ENCODE peak calls at places on chromosomes 2 and 18, in ten cellular contexts. One of them, this sample, is unnamed.
A peak's percentile ranks its signal among the peaks of the same experiment; 100 is the strongest.

GRCh38 chr18:77765468-77765867 is 515.8 kb downstream of the GALR1 start:
- DNase-seq in GM23338: peak; percentile 29
- DNase-seq in NCI-H2081: peak; percentile 82
- DNase-seq in frontal cortex: peak; percentile 30
- DNase-seq in left cardiac atrium: no peak
- DNase-seq in ELR: peak; percentile 0
- DNase-seq in HuH-7: peak; percentile 28
- DNase-seq in lower lobe of right lung: no peak
- DNase-seq in RPMI7951: peak; percentile 10
- DNase-seq in colonic mucosa: no peak
- DNase-seq in this sample: peak; percentile 70

GRCh38 chr2:70104231-70105111 is 17.2 kb downstream of the PCBP1 start:
- DNase-seq in frontal cortex: no peak
- DNase-seq in GM23338: peak; percentile 67
- DNase-seq in lower lobe of right lung: no peak
- DNase-seq in RPMI7951: peak; percentile 72
- DNase-seq in left cardiac atrium: no peak
- DNase-seq in colonic mucosa: no peak
- DNase-seq in HuH-7: peak; percentile 86
- DNase-seq in NCI-H2081: no peak
- DNase-seq in ELR: peak; percentile 55
- DNase-seq in this sample: peak; percentile 32

GRCh38 chr2:241087420-241088268 is 14.4 kb downstream of the MTERF4 start:
- DNase-seq in frontal cortex: no peak
- DNase-seq in RPMI7951: no peak
- DNase-seq in colonic mucosa: no peak
- DNase-seq in HuH-7: no peak
- DNase-seq in ELR: no peak
- DNase-seq in GM23338: no peak
- DNase-seq in NCI-H2081: no peak
- DNase-seq in lower lobe of right lung: no peak
- DNase-seq in left cardiac atrium: no peak
- DNase-seq in this sample: no peak

GRCh38 chr2:233062447-233062842 is 2.3 kb downstream of the INPP5D start:
- DNase-seq in left cardiac atrium: no peak
- DNase-seq in NCI-H2081: no peak
- DNase-seq in lower lobe of right lung: no peak
- DNase-seq in HuH-7: no peak
- DNase-seq in RPMI7951: no peak
- DNase-seq in ELR: no peak
- DNase-seq in colonic mucosa: no peak
- DNase-seq in GM23338: no peak
- DNase-seq in frontal cortex: no peak
- DNase-seq in this sample: no peak

GRCh38 chr18:57438669-57439616 is 3.8 kb downstream of the ONECUT2 start:
- DNase-seq in lower lobe of right lung: no peak
- DNase-seq in NCI-H2081: peak; percentile 40
- DNase-seq in frontal cortex: no peak
- DNase-seq in left cardiac atrium: no peak
- DNase-seq in HuH-7: peak; percentile 36
- DNase-seq in RPMI7951: no peak
- DNase-seq in colonic mucosa: no peak
- DNase-seq in ELR: no peak
- DNase-seq in GM23338: peak; percentile 12
- DNase-seq in this sample: no peak

GRCh38 chr2:29725610-29726009 is 195.8 kb downstream of the ALK start:
- DNase-seq in HuH-7: no peak
- DNase-seq in ELR: no peak
- DNase-seq in frontal cortex: no peak
- DNase-seq in lower lobe of right lung: no peak
- DNase-seq in NCI-H2081: no peak
- DNase-seq in left cardiac atrium: no peak
- DNase-seq in GM23338: no peak
- DNase-seq in colonic mucosa: no peak
- DNase-seq in RPMI7951: no peak
- DNase-seq in this sample: no peak

GRCh38 chr2:46363535-46364170 is 66.4 kb downstream of the EPAS1 start:
- DNase-seq in ELR: peak; percentile 80
- DNase-seq in colonic mucosa: no peak
- DNase-seq in frontal cortex: no peak
- DNase-seq in NCI-H2081: no peak
- DNase-seq in left cardiac atrium: no peak
- DNase-seq in RPMI7951: peak; percentile 69
- DNase-seq in HuH-7: no peak
- DNase-seq in lower lobe of right lung: no peak
- DNase-seq in GM23338: no peak
- DNase-seq in this sample: peak; percentile 15

GRCh38 chr2:183242937-183243336 is 118.7 kb downstream of the NUP35 start:
- DNase-seq in left cardiac atrium: no peak
- DNase-seq in RPMI7951: peak; percentile 66
- DNase-seq in GM23338: no peak
- DNase-seq in ELR: peak; percentile 57
- DNase-seq in NCI-H2081: peak; percentile 41
- DNase-seq in lower lobe of right lung: no peak
- DNase-seq in HuH-7: no peak
- DNase-seq in frontal cortex: no peak
- DNase-seq in colonic mucosa: no peak
- DNase-seq in this sample: peak; percentile 12

GRCh38 chr2:10305715-10306114 is 3.0 kb downstream of the HPCAL1 start:
- DNase-seq in colonic mucosa: no peak
- DNase-seq in NCI-H2081: no peak
- DNase-seq in ELR: peak; percentile 35
- DNase-seq in HuH-7: peak; percentile 47
- DNase-seq in frontal cortex: no peak
- DNase-seq in RPMI7951: peak; percentile 39
- DNase-seq in left cardiac atrium: no peak
- DNase-seq in GM23338: peak; percentile 63
- DNase-seq in lower lobe of right lung: no peak
- DNase-seq in this sample: peak; percentile 59

GRCh38 chr2:41151746-41152145 is 699.9 kb upstream of the SLC8A1 start:
- DNase-seq in colonic mucosa: no peak
- DNase-seq in left cardiac atrium: no peak
- DNase-seq in NCI-H2081: no peak
- DNase-seq in HuH-7: no peak
- DNase-seq in GM23338: no peak
- DNase-seq in frontal cortex: no peak
- DNase-seq in RPMI7951: no peak
- DNase-seq in ELR: peak; percentile 49
- DNase-seq in lower lobe of right lung: no peak
- DNase-seq in this sample: no peak

GRCh38 chr2:216490061-216490460 is 8.6 kb upstream of the RPL37A start:
- DNase-seq in left cardiac atrium: no peak
- DNase-seq in ELR: peak; percentile 81
- DNase-seq in frontal cortex: no peak
- DNase-seq in colonic mucosa: no peak
- DNase-seq in HuH-7: no peak
- DNase-seq in RPMI7951: peak; percentile 71
- DNase-seq in lower lobe of right lung: no peak
- DNase-seq in NCI-H2081: no peak
- DNase-seq in GM23338: no peak
- DNase-seq in this sample: peak; percentile 47

GRCh38 chr18:5021558-5021957 is 175.5 kb downstream of the AKAIN1 start:
- DNase-seq in colonic mucosa: no peak
- DNase-seq in left cardiac atrium: no peak
- DNase-seq in frontal cortex: no peak
- DNase-seq in NCI-H2081: no peak
- DNase-seq in HuH-7: no peak
- DNase-seq in RPMI7951: no peak
- DNase-seq in ELR: no peak
- DNase-seq in lower lobe of right lung: no peak
- DNase-seq in GM23338: no peak
- DNase-seq in this sample: no peak

GRCh38 chr2:240999001-240999791 is 778 bp downstream of the SNED1 start:
- DNase-seq in left cardiac atrium: peak; percentile 50
- DNase-seq in GM23338: peak; percentile 53
- DNase-seq in frontal cortex: no peak
- DNase-seq in RPMI7951: no peak
- DNase-seq in lower lobe of right lung: peak; percentile 57
- DNase-seq in HuH-7: no peak
- DNase-seq in ELR: no peak
- DNase-seq in NCI-H2081: no peak
- DNase-seq in colonic mucosa: peak; percentile 27
- DNase-seq in this sample: peak; percentile 5

GRCh38 chr2:21356076-21356856 is 232.5 kb downstream of the TDRD15 start:
- DNase-seq in RPMI7951: no peak
- DNase-seq in lower lobe of right lung: no peak
- DNase-seq in ELR: no peak
- DNase-seq in HuH-7: no peak
- DNase-seq in left cardiac atrium: no peak
- DNase-seq in NCI-H2081: no peak
- DNase-seq in GM23338: no peak
- DNase-seq in frontal cortex: no peak
- DNase-seq in colonic mucosa: no peak
- DNase-seq in this sample: no peak

GRCh38 chr2:200863655-200864205 is 728 bp downstream of the CLK1 start:
- DNase-seq in colonic mucosa: peak; percentile 33
- DNase-seq in left cardiac atrium: no peak
- DNase-seq in frontal cortex: no peak
- DNase-seq in GM23338: no peak
- DNase-seq in ELR: peak; percentile 40
- DNase-seq in RPMI7951: no peak
- DNase-seq in NCI-H2081: peak; percentile 44
- DNase-seq in HuH-7: no peak
- DNase-seq in lower lobe of right lung: no peak
- DNase-seq in this sample: peak; percentile 19

GRCh38 chr2:199627417-199627816 is 169.7 kb upstream of the SATB2 start:
- DNase-seq in colonic mucosa: no peak
- DNase-seq in HuH-7: no peak
- DNase-seq in NCI-H2081: no peak
- DNase-seq in RPMI7951: no peak
- DNase-seq in lower lobe of right lung: no peak
- DNase-seq in ELR: peak; percentile 24
- DNase-seq in frontal cortex: no peak
- DNase-seq in GM23338: no peak
- DNase-seq in left cardiac atrium: no peak
- DNase-seq in this sample: no peak

GRCh38 chr18:22223263-22223960 is 54.0 kb downstream of the GATA6 start:
- DNase-seq in RPMI7951: peak; percentile 90
- DNase-seq in left cardiac atrium: peak; percentile 93
- DNase-seq in frontal cortex: no peak
- DNase-seq in colonic mucosa: peak; percentile 86
- DNase-seq in lower lobe of right lung: peak; percentile 89
- DNase-seq in NCI-H2081: no peak
- DNase-seq in GM23338: peak; percentile 36
- DNase-seq in HuH-7: no peak
- DNase-seq in ELR: peak; percentile 91
- DNase-seq in this sample: peak; percentile 98

GRCh38 chr2:1162768-1163584 is 212.3 kb downstream of the SNTG2 start:
- DNase-seq in frontal cortex: no peak
- DNase-seq in GM23338: no peak
- DNase-seq in ELR: peak; percentile 24
- DNase-seq in HuH-7: no peak
- DNase-seq in RPMI7951: peak; percentile 41
- DNase-seq in NCI-H2081: peak; percentile 7
- DNase-seq in colonic mucosa: no peak
- DNase-seq in left cardiac atrium: peak; percentile 51
- DNase-seq in lower lobe of right lung: no peak
- DNase-seq in this sample: peak; percentile 79

GRCh38 chr18:79750980-79751571 is 46.7 kb upstream of the KCNG2 start:
- DNase-seq in GM23338: no peak
- DNase-seq in left cardiac atrium: peak; percentile 12
- DNase-seq in lower lobe of right lung: no peak
- DNase-seq in frontal cortex: no peak
- DNase-seq in ELR: no peak
- DNase-seq in RPMI7951: no peak
- DNase-seq in NCI-H2081: no peak
- DNase-seq in HuH-7: no peak
- DNase-seq in colonic mucosa: peak; percentile 87
- DNase-seq in this sample: no peak

GRCh38 chr18:22169889-22170420 is 566 bp downstream of the GATA6 start:
- DNase-seq in RPMI7951: peak; percentile 41
- DNase-seq in ELR: no peak
- DNase-seq in colonic mucosa: no peak
- DNase-seq in lower lobe of right lung: no peak
- DNase-seq in frontal cortex: no peak
- DNase-seq in left cardiac atrium: peak; percentile 56
- DNase-seq in GM23338: peak; percentile 67
- DNase-seq in NCI-H2081: peak; percentile 28
- DNase-seq in HuH-7: no peak
- DNase-seq in this sample: peak; percentile 48

GRCh38 chr2:21270658-21271057 is 146.9 kb downstream of the TDRD15 start:
- DNase-seq in left cardiac atrium: peak; percentile 79
- DNase-seq in HuH-7: no peak
- DNase-seq in lower lobe of right lung: no peak
- DNase-seq in colonic mucosa: peak; percentile 38
- DNase-seq in RPMI7951: no peak
- DNase-seq in GM23338: no peak
- DNase-seq in NCI-H2081: no peak
- DNase-seq in frontal cortex: no peak
- DNase-seq in ELR: no peak
- DNase-seq in this sample: no peak

This sample was measured in Daoy.